ENCODE peak calls at places on chromosomes 5 and 9, in eight cellular contexts. V, E, M, C, H, N, K and F are unnamed samples.

GRCh38 chr9:80707120-80707519 is 982.2 kb downstream of the TLE1 start:
- DNase-seq in V (no peak), E (no peak), M (no peak), C (no peak), H (no peak), N (no peak), K (no peak), F (no peak)

GRCh38 chr5:173201636-173202265 is 33.3 kb downstream of the NKX2-5 start:
- DNase-seq in V (no peak), E (peak), M (no peak), C (peak), H (no peak), N (no peak), K (no peak), F (no peak)

GRCh38 chr9:129748249-129748648 is 4.6 kb downstream of the PTGES start:
- DNase-seq in V (no peak), E (no peak), M (no peak), C (no peak), H (no peak), N (no peak), K (no peak), F (no peak)

GRCh38 chr5:145531038-145531734 is 304.0 kb downstream of the PRELID2 start:
- DNase-seq in V (no peak), E (peak), M (no peak), C (no peak), H (no peak), N (no peak), K (no peak), F (peak)

GRCh38 chr9:129401623-129402340 is 219.1 kb downstream of the C9orf50 start:
- DNase-seq in V (no peak), E (no peak), M (no peak), C (no peak), H (no peak), N (no peak), K (no peak), F (peak)

GRCh38 chr5:157470616-157471015 is 10.6 kb downstream of the NIPAL4 start:
- DNase-seq in V (no peak), E (no peak), M (no peak), C (no peak), H (no peak), N (no peak), K (no peak), F (no peak)

GRCh38 chr5:35096209-35096608 is 48.5 kb upstream of the AGXT2 start:
- DNase-seq in V (no peak), E (no peak), M (no peak), C (no peak), H (no peak), N (no peak), K (no peak), F (no peak)

GRCh38 chr9:133715866-133716563 is 22.1 kb downstream of the SARDH start:
- DNase-seq in V (no peak), E (no peak), M (no peak), C (no peak), H (no peak), N (no peak), K (peak), F (peak)